ENCODE peak calls at places on chromosomes 13 and 19, in ten cellular contexts. F is psoas muscle; B is SK-N-SH; R is lower lobe of right lung; S is ascending aorta; W is CD4-positive, alpha-beta T cell; Z is tibial artery; G is heart left ventricle; L is effector memory CD4-positive, alpha-beta T cell; Q is SJSA1. I is an unnamed sample.

GRCh38 chr13:44972956-44973581 is 16.2 kb downstream of the NUFIP1 start:
- DNase-seq in F (no peak), B (peak), R (no peak), S (no peak), W (no peak), Z (no peak), G (no peak), L (no peak), Q (no peak), I (no peak)

GRCh38 chr19:31274266-31274963 is 74.8 kb downstream of the TSHZ3 start:
- DNase-seq in F (no peak), B (no peak), R (peak), S (no peak), W (no peak), Z (no peak), G (no peak), L (no peak), Q (no peak), I (no peak)

GRCh38 chr19:3154957-3155736 is 19.3 kb downstream of the GNA15 start:
- DNase-seq in F (peak), B (peak), R (peak), S (peak), W (peak), Z (peak), G (peak), L (peak), Q (peak), I (peak)

GRCh38 chr19:55703790-55704215 is 28.8 kb downstream of the EPN1 start:
- DNase-seq in F (no peak), B (peak), R (no peak), S (no peak), W (peak), Z (peak), G (peak), L (no peak), Q (no peak), I (no peak)

GRCh38 chr19:11101057-11101456 is 11.8 kb downstream of the LDLR start:
- DNase-seq in F (no peak), B (no peak), R (no peak), S (no peak), W (no peak), Z (no peak), G (no peak), L (no peak), Q (no peak), I (no peak)

GRCh38 chr13:113947321-113948033 is 26.4 kb downstream of the C13orf46 start:
- DNase-seq in F (peak), B (no peak), R (no peak), S (no peak), W (no peak), Z (peak), G (peak), L (no peak), Q (no peak), I (peak)

GRCh38 chr13:76361868-76362267 is 524.3 kb downstream of the KCTD12 start:
- DNase-seq in F (no peak), B (no peak), R (no peak), S (no peak), W (no peak), Z (no peak), G (no peak), L (no peak), Q (no peak), I (no peak)

GRCh38 chr19:44570984-44571684 is 41.7 kb upstream of the CEACAM20 start:
- DNase-seq in F (no peak), B (peak), R (no peak), S (no peak), W (no peak), Z (no peak), G (no peak), L (no peak), Q (peak), I (no peak)

GRCh38 chr19:45881909-45882528 is 3.9 kb downstream of the IRF2BP1 start:
- DNase-seq in F (no peak), B (peak), R (no peak), S (no peak), W (no peak), Z (no peak), G (no peak), L (no peak), Q (no peak), I (no peak)

GRCh38 chr13:111469916-111470506 is 149.6 kb downstream of the TEX29 start:
- DNase-seq in F (no peak), B (no peak), R (no peak), S (no peak), W (no peak), Z (no peak), G (no peak), L (no peak), Q (no peak), I (no peak)

GRCh38 chr13:28609936-28610335 is 49.0 kb upstream of the POMP start:
- DNase-seq in F (no peak), B (no peak), R (no peak), S (no peak), W (no peak), Z (no peak), G (no peak), L (no peak), Q (peak), I (no peak)

GRCh38 chr13:28719656-28720055 is 886 bp upstream of the SLC46A3 start:
- DNase-seq in F (no peak), B (no peak), R (no peak), S (no peak), W (no peak), Z (no peak), G (no peak), L (no peak), Q (no peak), I (no peak)

GRCh38 chr19:42480335-42481095 is 37.8 kb upstream of the CXCL17 start:
- DNase-seq in F (no peak), B (no peak), R (no peak), S (no peak), W (no peak), Z (no peak), G (no peak), L (no peak), Q (no peak), I (no peak)

GRCh38 chr19:35545001-35545854 is at the start of gene TMEM147:
- DNase-seq in F (peak), B (peak), R (peak), S (peak), W (peak), Z (peak), G (peak), L (peak), Q (peak), I (peak)

GRCh38 chr13:48859168-48860105 is 116.3 kb upstream of the FNDC3A start:
- DNase-seq in F (no peak), B (no peak), R (no peak), S (no peak), W (no peak), Z (no peak), G (no peak), L (no peak), Q (no peak), I (no peak)

GRCh38 chr19:30942636-30943035 is 406.6 kb downstream of the TSHZ3 start:
- DNase-seq in F (no peak), B (no peak), R (no peak), S (no peak), W (no peak), Z (no peak), G (no peak), L (no peak), Q (no peak), I (no peak)

GRCh38 chr13:42612021-42612765 is 38.2 kb downstream of the TNFSF11 start:
- DNase-seq in F (no peak), B (no peak), R (no peak), S (no peak), W (no peak), Z (no peak), G (no peak), L (no peak), Q (no peak), I (no peak)

GRCh38 chr19:50644315-50644915 is 4.7 kb upstream of the SYT3 start:
- DNase-seq in F (no peak), B (no peak), R (no peak), S (no peak), W (no peak), Z (no peak), G (no peak), L (no peak), Q (no peak), I (no peak)

GRCh38 chr19:57656346-57656745 is 12.4 kb upstream of the ZSCAN4 start:
- DNase-seq in F (no peak), B (no peak), R (no peak), S (no peak), W (no peak), Z (no peak), G (no peak), L (no peak), Q (no peak), I (no peak)

GRCh38 chr13:70333752-70334151 is 225.5 kb upstream of the KLHL1 start:
- DNase-seq in F (no peak), B (no peak), R (no peak), S (no peak), W (no peak), Z (no peak), G (no peak), L (no peak), Q (no peak), I (no peak)

GRCh38 chr19:44672226-44672625 is 944 bp downstream of the CEACAM19 start:
- DNase-seq in F (no peak), B (no peak), R (no peak), S (no peak), W (no peak), Z (no peak), G (no peak), L (no peak), Q (no peak), I (no peak)

GRCh38 chr19:5718579-5719273 is 1.2 kb downstream of the LONP1 start:
- DNase-seq in F (no peak), B (no peak), R (no peak), S (no peak), W (no peak), Z (no peak), G (no peak), L (no peak), Q (no peak), I (no peak)

GRCh38 chr13:33640832-33641231 is 177.1 kb upstream of the RFC3 start:
- DNase-seq in F (no peak), B (no peak), R (no peak), S (no peak), W (no peak), Z (no peak), G (no peak), L (no peak), Q (no peak), I (no peak)

GRCh38 chr13:36712785-36713184 is 39.0 kb downstream of the SERTM1 start:
- DNase-seq in F (no peak), B (peak), R (no peak), S (no peak), W (no peak), Z (no peak), G (no peak), L (no peak), Q (no peak), I (no peak)

GRCh38 chr13:102012299-102013293 is 389.3 kb downstream of the FGF14 start:
- DNase-seq in F (peak), B (no peak), R (no peak), S (no peak), W (no peak), Z (peak), G (no peak), L (no peak), Q (no peak), I (no peak)
- H3K27ac ChIP-seq in F (peak), B (no peak), R (peak), S (peak), W (no peak), Z (peak), G (peak), L (no peak), Q (no peak), I (no peak)

GRCh38 chr19:8487137-8487851 is 15.1 kb downstream of the PRAM1 start:
- DNase-seq in F (no peak), B (no peak), R (peak), S (peak), W (peak), Z (no peak), G (peak), L (peak), Q (no peak), I (no peak)
- H3K27ac ChIP-seq in F (no peak), B (no peak), R (peak), S (peak), W (peak), Z (no peak), G (no peak), L (peak), Q (no peak), I (no peak)

DNA sequence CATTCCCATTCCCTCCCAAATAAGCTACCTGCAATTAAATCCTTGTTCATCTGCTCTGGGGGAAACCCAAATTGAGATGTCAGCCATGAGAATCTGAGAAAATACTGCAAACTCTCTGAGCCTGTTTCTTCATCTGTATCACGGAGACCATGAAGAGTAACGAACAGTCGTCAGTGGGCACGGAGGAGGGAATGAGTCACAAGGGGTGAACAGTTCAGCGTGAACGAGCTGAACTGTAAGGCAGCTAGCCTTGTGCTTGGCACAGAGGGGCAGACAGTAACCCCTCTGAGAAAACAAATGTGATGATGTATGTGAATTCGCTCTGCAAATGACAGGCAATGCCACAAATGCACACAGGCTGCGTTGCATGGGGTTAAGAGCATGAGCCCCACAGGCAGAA is 288.7 kb downstream of the FOXO1 start:
- DNase-seq in F (no peak), B (no peak), R (no peak), S (no peak), W (no peak), Z (no peak), G (no peak), L (no peak), Q (no peak), I (no peak)
- H3K27ac ChIP-seq in F (no peak), B (no peak), R (no peak), S (no peak), W (no peak), Z (no peak), G (no peak), L (no peak), Q (no peak), I (no peak)

DNA sequence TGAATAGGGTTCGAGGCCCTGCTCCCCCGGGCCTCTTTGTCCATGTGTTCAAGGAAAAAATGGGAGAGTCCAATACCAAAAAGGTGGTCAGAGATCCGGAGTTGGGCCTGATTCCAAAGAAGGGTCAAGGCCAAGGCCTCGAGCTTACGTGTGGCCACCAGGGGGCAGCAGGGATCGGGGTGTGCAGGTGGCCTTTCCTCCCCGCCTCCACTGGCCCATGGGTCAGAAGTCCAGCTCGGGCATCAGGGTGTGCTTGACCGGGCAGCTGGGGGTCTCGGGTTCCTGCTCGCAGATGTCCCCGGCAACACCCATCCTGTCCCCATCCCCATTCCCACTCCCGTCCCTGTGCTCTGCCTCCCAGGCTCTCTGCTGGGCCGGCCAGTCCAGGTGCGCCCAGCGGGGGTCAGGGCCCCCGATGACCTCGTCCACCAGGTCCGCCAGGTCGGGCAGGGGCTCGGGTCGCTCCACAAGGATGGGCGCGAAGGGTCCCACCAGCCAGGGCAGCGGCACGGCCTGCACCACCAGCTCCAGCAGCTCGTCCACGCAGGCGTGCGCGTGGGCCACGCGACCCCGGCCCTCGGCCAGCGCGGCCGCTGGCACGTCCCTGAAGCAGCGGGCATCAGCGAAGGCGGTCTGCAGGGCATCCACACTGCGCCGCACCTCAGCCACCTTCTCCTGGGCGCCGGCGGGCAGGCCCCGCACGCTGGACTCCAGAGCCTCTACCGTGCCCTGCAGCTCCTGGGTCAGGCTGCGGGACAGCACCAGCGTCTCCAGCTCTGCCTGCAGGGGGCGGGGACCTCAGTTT is 5.2 kb upstream of the PLIN4 start:
- DNase-seq in F (peak), B (peak), R (peak), S (no peak), W (no peak), Z (no peak), G (peak), L (no peak), Q (no peak), I (no peak)
- H3K27ac ChIP-seq in F (no peak), B (no peak), R (no peak), S (no peak), W (no peak), Z (no peak), G (no peak), L (no peak), Q (no peak), I (no peak)

GRCh38 chr19:47726467-47726866 is 13.2 kb downstream of the EHD2 start:
- DNase-seq in F (no peak), B (no peak), R (no peak), S (no peak), W (no peak), Z (no peak), G (no peak), L (no peak), Q (no peak), I (no peak)

GRCh38 chr19:47723573-47723923 is 10.3 kb downstream of the EHD2 start:
- DNase-seq in F (peak), B (no peak), R (peak), S (no peak), W (no peak), Z (peak), G (peak), L (no peak), Q (no peak), I (no peak)

GRCh38 chr19:47729468-47729798 is 15.9 kb upstream of the NOP53 start:
- DNase-seq in F (peak), B (no peak), R (peak), S (peak), W (no peak), Z (peak), G (no peak), L (no peak), Q (peak), I (peak)

GRCh38 chr19:47729799-47730520 is 15.4 kb upstream of the NOP53 start:
- DNase-seq in F (peak), B (peak), R (peak), S (no peak), W (no peak), Z (peak), G (peak), L (no peak), Q (no peak), I (no peak)

GRCh38 chr19:47725759-47726401 is 12.7 kb downstream of the EHD2 start:
- DNase-seq in F (no peak), B (no peak), R (peak), S (no peak), W (no peak), Z (no peak), G (no peak), L (no peak), Q (no peak), I (peak)
- H3K27ac ChIP-seq in F (no peak), B (no peak), R (peak), S (peak), W (no peak), Z (peak), G (no peak), L (no peak), Q (peak), I (peak)

GRCh38 chr19:18310118-18310909 is 12.6 kb downstream of the LSM4 start:
- DNase-seq in F (no peak), B (no peak), R (no peak), S (no peak), W (no peak), Z (no peak), G (no peak), L (no peak), Q (no peak), I (no peak)
- H3K27ac ChIP-seq in F (no peak), B (no peak), R (no peak), S (no peak), W (no peak), Z (no peak), G (no peak), L (no peak), Q (no peak), I (no peak)

GRCh38 chr19:38730470-38730730 is 13.9 kb downstream of the CAPN12 start:
- DNase-seq in F (no peak), B (no peak), R (no peak), S (no peak), W (no peak), Z (no peak), G (no peak), L (no peak), Q (no peak), I (no peak)

GRCh38 chr19:38731654-38732301 is 12.5 kb downstream of the CAPN12 start:
- DNase-seq in F (no peak), B (no peak), R (peak), S (no peak), W (no peak), Z (peak), G (peak), L (no peak), Q (no peak), I (no peak)

GRCh38 chr19:38728752-38729541 is 15.3 kb downstream of the CAPN12 start:
- DNase-seq in F (peak), B (no peak), R (no peak), S (no peak), W (no peak), Z (peak), G (peak), L (no peak), Q (no peak), I (peak)

GRCh38 chr19:38729653-38730469 is 14.4 kb downstream of the CAPN12 start:
- DNase-seq in F (peak), B (peak), R (peak), S (no peak), W (peak), Z (peak), G (peak), L (peak), Q (peak), I (peak)

DNA sequence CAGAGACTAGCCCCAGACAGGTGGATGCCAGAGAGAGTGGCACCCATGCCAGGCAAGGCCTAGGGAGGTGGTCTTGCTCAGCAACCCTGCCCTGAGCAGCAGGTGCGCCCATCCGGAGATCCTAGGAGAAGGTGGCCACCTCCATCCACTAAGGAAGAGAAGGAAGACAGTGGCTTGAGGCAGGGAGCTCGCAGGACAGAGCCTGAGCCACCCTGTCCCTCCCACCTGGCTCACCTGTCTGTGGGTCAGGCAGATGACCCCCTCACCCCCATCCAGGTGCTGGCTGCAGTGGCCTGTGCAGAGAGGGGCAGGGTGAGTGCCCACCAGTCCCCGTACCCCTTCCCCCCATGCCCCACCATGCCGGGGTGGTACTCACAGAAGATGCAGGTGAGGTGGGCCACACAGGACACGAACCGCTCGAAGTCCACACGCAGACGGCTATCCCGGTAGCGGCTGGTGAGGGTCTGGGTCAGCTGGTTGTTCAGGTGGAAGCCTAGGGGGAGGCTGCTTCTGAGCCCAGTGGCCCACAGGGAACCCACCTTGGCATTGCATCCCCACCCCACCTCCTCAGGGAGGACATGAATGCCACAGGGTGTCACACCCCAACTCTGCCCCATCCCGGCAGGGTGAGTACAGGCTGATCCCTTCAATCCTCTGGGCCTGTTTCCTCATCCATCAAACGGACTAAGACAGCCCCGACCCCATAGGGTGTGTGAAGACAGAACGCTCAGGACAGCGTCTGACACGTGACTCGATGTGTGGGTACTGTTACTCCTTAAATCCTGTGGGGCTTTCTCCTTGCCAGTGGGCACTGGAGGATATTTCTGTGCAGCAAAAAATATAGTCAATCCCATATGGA is 13.3 kb downstream of the CAPN12 start:
- DNase-seq in F (no peak), B (no peak), R (peak), S (no peak), W (no peak), Z (peak), G (peak), L (no peak), Q (no peak), I (peak)
- H3K27ac ChIP-seq in F (peak), B (no peak), R (peak), S (peak), W (no peak), Z (peak), G (peak), L (no peak), Q (no peak), I (peak)